ENCODE peak calls at places on chromosomes 4 and X, in five cellular contexts. D is GM23338, P is HCT116, U is hepatocyte, B is mammary epithelial cell. O is an unnamed sample.

GRCh38 chrX:119266364-119266995 is 30.4 kb downstream of the PGRMC1 start:
- DNase-seq in B (peak; percentile 6), U (peak; percentile 43), D (peak; percentile 35), P (peak; percentile 6), O (no peak)

GRCh38 chrX:111868726-111869638 is 7.0 kb upstream of the TRPC5OS start:
- DNase-seq in D (no peak), U (peak; percentile 17), B (peak; percentile 3), P (no peak), O (no peak)

GRCh38 chr4:186104114-186104894 is at the start of gene FAM149A:
- DNase-seq in B (peak; percentile 3), P (peak; percentile 19), U (peak; percentile 73), D (peak; percentile 83), O (peak; percentile 70)

GRCh38 chrX:149010026-149010898 is 494.8 kb downstream of the IDS start:
- DNase-seq in D (no peak), P (no peak), U (no peak), B (no peak), O (no peak)

GRCh38 chr4:175806741-175807140 is 5.3 kb downstream of the GPM6A start:
- DNase-seq in B (no peak), D (no peak), P (no peak), U (no peak), O (no peak)

GRCh38 chrX:39196192-39197102 is 395.2 kb downstream of the MID1IP1 start:
- DNase-seq in P (peak; percentile 26), B (peak; percentile 72), D (peak; percentile 6), U (no peak), O (no peak)

GRCh38 chr4:159358226-159358625 is 255.3 kb downstream of the RAPGEF2 start:
- DNase-seq in D (no peak), B (peak; percentile 35), P (no peak), U (no peak), O (no peak)

GRCh38 chrX:123704781-123705180 is 28.1 kb downstream of the THOC2 start:
- DNase-seq in D (no peak), U (no peak), P (no peak), B (no peak), O (no peak)

GRCh38 chr4:25107827-25108516 is 52.3 kb downstream of the SEPSECS start:
- DNase-seq in P (no peak), B (no peak), U (no peak), D (no peak), O (no peak)

GRCh38 chr4:107862658-107863057 is 37.9 kb downstream of the SGMS2 start:
- DNase-seq in D (peak; percentile 13), P (peak; percentile 82), B (peak; percentile 97), U (peak; percentile 71), O (no peak)

GRCh38 chr4:26763649-26764048 is 97.0 kb upstream of the STIM2 start:
- DNase-seq in B (no peak), U (no peak), P (no peak), D (no peak), O (no peak)
- TF ChIP-seq EZH2 in B (no peak), U (no peak), P (no peak), D (no peak), O (no peak)

DNA sequence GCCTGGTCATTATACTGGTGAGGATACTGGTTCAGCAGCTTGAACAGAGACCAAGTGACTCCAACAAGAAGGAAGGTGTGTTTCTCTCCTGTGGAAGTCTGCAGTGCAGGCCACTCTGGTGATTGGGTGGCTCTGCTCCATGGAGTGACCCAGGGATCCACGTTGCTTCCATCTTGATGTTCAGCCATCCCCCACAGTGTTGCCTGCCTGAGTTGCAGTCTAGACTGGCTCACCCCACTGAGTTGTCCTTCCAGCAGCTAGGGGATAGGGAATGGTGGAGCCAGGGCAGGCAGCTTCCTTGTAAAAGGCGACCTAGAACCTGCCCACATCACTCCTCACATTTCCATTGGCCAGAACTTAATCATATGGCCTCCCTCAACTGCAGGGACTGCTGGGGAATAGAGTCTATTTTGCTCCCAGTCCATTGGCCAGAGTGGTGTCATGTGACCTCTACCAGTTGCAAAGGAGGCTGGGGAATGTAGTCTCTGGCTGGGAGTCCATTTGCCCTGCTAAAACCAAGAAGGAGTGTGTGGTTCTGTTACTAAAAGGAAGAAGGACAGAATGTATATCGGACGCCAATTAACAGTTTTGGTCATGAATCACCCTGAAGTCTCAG is 8.0 kb downstream of the MAN2B2 start:
- DNase-seq in P (peak; percentile 40), U (no peak), D (peak; percentile 48), B (no peak), O (no peak)
- H3K36me3 ChIP-seq in P (peaks cover 7% of the 10 kb centered on the region), U (no peaks in the 10 kb centered on the region), D (no peaks in the 10 kb centered on the region), B (no peaks in the 10 kb centered on the region), O (no peaks in the 10 kb centered on the region)

GRCh38 chr4:154626793-154627484 is 14.5 kb upstream of the FGG start:
- DNase-seq in D (peak; percentile 91), U (peak; percentile 88), P (peak; percentile 63), B (peak; percentile 65), O (peak; percentile 62)
- TF ChIP-seq EZH2 in D (no peak), U (no peak), P (no peak), B (no peak), O (peak; percentile 30)

GRCh38 chr4:2950221-2950989 is 12.8 kb downstream of the NOP14 start:
- DNase-seq in D (no peak), U (no peak), P (no peak), B (no peak), O (no peak)

GRCh38 chr4:2958446-2958845 is 4.8 kb downstream of the NOP14 start:
- DNase-seq in B (no peak), U (no peak), D (no peak), P (no peak), O (no peak)

GRCh38 chr4:2949782-2950125 is 13.5 kb downstream of the NOP14 start:
- DNase-seq in D (no peak), B (no peak), U (no peak), P (no peak), O (no peak)

GRCh38 chr4:2953496-2953895 is 9.7 kb downstream of the NOP14 start:
- DNase-seq in U (no peak), B (no peak), D (no peak), P (no peak), O (no peak)

GRCh38 chr4:2954358-2955185 is 8.6 kb downstream of the NOP14 start:
- DNase-seq in P (peak; percentile 13), U (no peak), B (no peak), D (peak; percentile 77), O (no peak)
- H3K36me3 ChIP-seq in P (peaks cover 84% of the 10 kb centered on the region), U (no peaks in the 10 kb centered on the region), B (peaks cover 43% of the 10 kb centered on the region), D (peaks cover 72% of the 10 kb centered on the region), O (peaks cover 53% of the 10 kb centered on the region)

DNA sequence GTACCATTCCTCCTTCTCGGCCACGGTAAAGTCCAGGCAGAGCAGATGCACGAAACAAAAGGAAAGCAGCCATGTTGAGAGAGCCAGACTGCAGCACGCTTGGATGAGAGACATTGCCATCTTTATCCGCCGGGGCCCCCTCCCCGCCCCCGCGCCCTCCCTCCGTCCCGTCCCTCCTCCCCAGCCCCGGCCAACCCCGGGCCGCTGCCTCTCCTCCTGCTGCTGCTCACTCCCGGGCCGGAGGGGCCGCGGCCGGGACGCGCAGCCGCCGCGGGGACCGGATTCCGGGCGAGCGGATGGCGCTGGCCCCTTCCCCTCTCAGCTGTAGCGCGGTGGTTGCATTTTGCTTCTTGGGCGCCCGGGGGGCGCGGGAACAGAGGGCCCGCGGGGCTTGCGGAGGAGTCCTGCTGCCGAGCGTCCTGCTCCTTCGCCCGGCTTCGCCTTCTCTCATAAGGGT is 552 bp downstream of the RNF150 start:
- DNase-seq in D (peak; percentile 52), U (peak; percentile 67), P (no peak), B (no peak), O (no peak)
- TF ChIP-seq EZH2 in D (no peak), U (no peak), P (no peak), B (no peak), O (no peak)

GRCh38 chrX:47224896-47225290 is 6.4 kb downstream of the CDK16 start:
- DNase-seq in U (no peak), P (no peak), D (no peak), B (no peak), O (no peak)
- H3K36me3 ChIP-seq in U (no peaks in the 10 kb centered on the region), P (peaks cover 28% of the 10 kb centered on the region), D (peaks cover 6% of the 10 kb centered on the region), B (peaks cover 19% of the 10 kb centered on the region), O (peaks cover 26% of the 10 kb centered on the region)

O was measured in H1.